ENCODE peak calls at places on chromosomes 7 and 10, in five cellular contexts. B is upper lobe of left lung; M is activated CD4-positive, alpha-beta T cell treated with anti-CD3 and anti-CD28 coated beads for 48 hours; W is HT-29; U is activated CD8-positive, alpha-beta memory T cell treated with anti-CD3 and anti-CD28 coated beads, Interleukin-2, amount 10 ng/mL, durations not matched to agents 7 days and 5 days. R is an unnamed sample.

GRCh38 chr7:143289421-143289820 is 1.3 kb downstream of the CASP2 start:
- DNase-seq in B (no peak), M (no peak), W (no peak), U (no peak), R (no peak)

GRCh38 chr10:96090463-96090800 is 39.7 kb upstream of the ZNF518A start:
- DNase-seq in B (no peak), M (peak), W (no peak), U (no peak), R (no peak)

GRCh38 chr7:16428672-16429071 is 7.3 kb upstream of the CRPPA start:
- DNase-seq in B (no peak), M (no peak), W (peak), U (no peak), R (no peak)

GRCh38 chr7:131011976-131012375 is 278.0 kb upstream of the KLF14 start:
- DNase-seq in B (no peak), M (no peak), W (no peak), U (no peak), R (no peak)

GRCh38 chr7:47724335-47724982 is 142.5 kb upstream of the TNS3 start:
- DNase-seq in B (peak), M (no peak), W (no peak), U (no peak), R (peak)

GRCh38 chr7:2053395-2053794 is 179.3 kb downstream of the MAD1L1 start:
- DNase-seq in B (no peak), M (no peak), W (no peak), U (no peak), R (no peak)

GRCh38 chr7:141748401-141748800 is 10.2 kb downstream of the SSBP1 start:
- DNase-seq in B (no peak), M (no peak), W (no peak), U (no peak), R (no peak)

GRCh38 chr7:151924508-151924907 is 31.7 kb upstream of the GALNTL5 start:
- DNase-seq in B (no peak), M (no peak), W (peak), U (no peak), R (no peak)

GRCh38 chr7:45368129-45368807 is 205.9 kb upstream of the ADCY1 start:
- DNase-seq in B (no peak), M (no peak), W (no peak), U (no peak), R (no peak)

GRCh38 chr7:87225696-87226095 is 6.2 kb upstream of the TMEM243 start:
- DNase-seq in B (no peak), M (no peak), W (no peak), U (no peak), R (peak)

GRCh38 chr10:132407846-132408278 is 10.9 kb downstream of the PWWP2B start:
- DNase-seq in B (peak), M (no peak), W (peak), U (no peak), R (no peak)

GRCh38 chr10:77240042-77240619 is 397.5 kb downstream of the KCNMA1 start:
- DNase-seq in B (no peak), M (no peak), W (no peak), U (no peak), R (no peak)

GRCh38 chr7:116969371-116969902 is 16.1 kb downstream of the ST7 start:
- DNase-seq in B (no peak), M (no peak), W (no peak), U (no peak), R (no peak)

GRCh38 chr7:150406565-150407421 is 27.7 kb downstream of the ZNF775 start:
- DNase-seq in B (no peak), M (peak), W (peak), U (peak), R (peak)

R was measured in SW480.